ENCODE peak calls at places on chromosomes 2 and 18, in eight cellular contexts. One of them, this sample, is unnamed.

GRCh38 chr2:18473241-18473841 is 87.1 kb downstream of the RDH14 start:
- DNase-seq in pancreas: no peak
- DNase-seq in gastrocnemius medialis: peak; percentile 39
- DNase-seq in neural progenitor cell: no peak
- DNase-seq in IMR-90: peak; percentile 96
- DNase-seq in fibroblast of lung: peak; percentile 80
- DNase-seq in bronchial epithelial cell: peak; percentile 68
- DNase-seq in body of pancreas: no peak
- DNase-seq in this sample: peak; percentile 77

GRCh38 chr2:178109813-178110212 is 2.4 kb upstream of the RBM45 start:
- DNase-seq in pancreas: no peak
- DNase-seq in gastrocnemius medialis: no peak
- DNase-seq in neural progenitor cell: peak; percentile 51
- DNase-seq in IMR-90: peak; percentile 48
- DNase-seq in fibroblast of lung: peak; percentile 63
- DNase-seq in bronchial epithelial cell: peak; percentile 59
- DNase-seq in body of pancreas: no peak
- DNase-seq in this sample: no peak

GRCh38 chr18:63025251-63025710 is 294.3 kb downstream of the BCL2 start:
- DNase-seq in pancreas: no peak
- DNase-seq in gastrocnemius medialis: no peak
- DNase-seq in neural progenitor cell: peak; percentile 75
- DNase-seq in IMR-90: no peak
- DNase-seq in fibroblast of lung: no peak
- DNase-seq in bronchial epithelial cell: peak; percentile 14
- DNase-seq in body of pancreas: no peak
- DNase-seq in this sample: no peak

GRCh38 chr2:217837001-217837491 is 165.7 kb downstream of the TNS1 start:
- DNase-seq in pancreas: no peak
- DNase-seq in gastrocnemius medialis: peak; percentile 98
- DNase-seq in neural progenitor cell: peak; percentile 61
- DNase-seq in IMR-90: no peak
- DNase-seq in fibroblast of lung: peak; percentile 62
- DNase-seq in bronchial epithelial cell: no peak
- DNase-seq in body of pancreas: no peak
- DNase-seq in this sample: peak; percentile 7

GRCh38 chr2:227772197-227772661 is 26.5 kb downstream of the SCYGR8 start:
- DNase-seq in pancreas: no peak
- DNase-seq in gastrocnemius medialis: no peak
- DNase-seq in neural progenitor cell: no peak
- DNase-seq in IMR-90: no peak
- DNase-seq in fibroblast of lung: no peak
- DNase-seq in bronchial epithelial cell: no peak
- DNase-seq in body of pancreas: no peak
- DNase-seq in this sample: no peak

GRCh38 chr2:241801611-241802420 is 7.2 kb upstream of the NEU4 start:
- DNase-seq in pancreas: no peak
- DNase-seq in gastrocnemius medialis: peak; percentile 12
- DNase-seq in neural progenitor cell: no peak
- DNase-seq in IMR-90: no peak
- DNase-seq in fibroblast of lung: no peak
- DNase-seq in bronchial epithelial cell: no peak
- DNase-seq in body of pancreas: peak; percentile 6
- DNase-seq in this sample: no peak

GRCh38 chr2:172969171-172969570 is 106.5 kb upstream of the MAP3K20 start:
- DNase-seq in pancreas: no peak
- DNase-seq in gastrocnemius medialis: no peak
- DNase-seq in neural progenitor cell: no peak
- DNase-seq in IMR-90: peak; percentile 6
- DNase-seq in fibroblast of lung: peak; percentile 28
- DNase-seq in bronchial epithelial cell: no peak
- DNase-seq in body of pancreas: no peak
- DNase-seq in this sample: no peak

GRCh38 chr2:54365661-54366060 is 90.5 kb upstream of the SPTBN1 start:
- DNase-seq in pancreas: no peak
- DNase-seq in gastrocnemius medialis: no peak
- DNase-seq in neural progenitor cell: no peak
- DNase-seq in IMR-90: no peak
- DNase-seq in fibroblast of lung: no peak
- DNase-seq in bronchial epithelial cell: no peak
- DNase-seq in body of pancreas: no peak
- DNase-seq in this sample: no peak

GRCh38 chr2:41720702-41721344 is 327.0 kb upstream of the PKDCC start:
- DNase-seq in pancreas: no peak
- DNase-seq in gastrocnemius medialis: no peak
- DNase-seq in neural progenitor cell: no peak
- DNase-seq in IMR-90: peak; percentile 35
- DNase-seq in fibroblast of lung: no peak
- DNase-seq in bronchial epithelial cell: no peak
- DNase-seq in body of pancreas: no peak
- DNase-seq in this sample: no peak

GRCh38 chr18:47931707-47932103 is 1.2 kb upstream of the SMAD2 start:
- DNase-seq in pancreas: peak; percentile 32
- DNase-seq in gastrocnemius medialis: no peak
- DNase-seq in neural progenitor cell: peak; percentile 78
- DNase-seq in IMR-90: no peak
- DNase-seq in fibroblast of lung: peak; percentile 34
- DNase-seq in bronchial epithelial cell: peak; percentile 39
- DNase-seq in body of pancreas: no peak
- DNase-seq in this sample: no peak

GRCh38 chr2:138364554-138365162 is 136.9 kb upstream of the SPOPL start:
- DNase-seq in pancreas: no peak
- DNase-seq in gastrocnemius medialis: no peak
- DNase-seq in neural progenitor cell: no peak
- DNase-seq in IMR-90: peak; percentile 39
- DNase-seq in fibroblast of lung: peak; percentile 39
- DNase-seq in bronchial epithelial cell: peak; percentile 59
- DNase-seq in body of pancreas: no peak
- DNase-seq in this sample: peak; percentile 58

GRCh38 chr2:74919827-74920226 is 38.6 kb upstream of the POLE4 start:
- DNase-seq in pancreas: peak; percentile 64
- DNase-seq in gastrocnemius medialis: peak; percentile 26
- DNase-seq in neural progenitor cell: peak; percentile 88
- DNase-seq in IMR-90: peak; percentile 48
- DNase-seq in fibroblast of lung: peak; percentile 49
- DNase-seq in bronchial epithelial cell: peak; percentile 21
- DNase-seq in body of pancreas: peak; percentile 68
- DNase-seq in this sample: no peak

GRCh38 chr2:216992056-216992455 is 132.2 kb upstream of the TNP1 start:
- DNase-seq in pancreas: no peak
- DNase-seq in gastrocnemius medialis: no peak
- DNase-seq in neural progenitor cell: no peak
- DNase-seq in IMR-90: no peak
- DNase-seq in fibroblast of lung: no peak
- DNase-seq in bronchial epithelial cell: no peak
- DNase-seq in body of pancreas: no peak
- DNase-seq in this sample: no peak

GRCh38 chr18:14905350-14905749 is 157.4 kb downstream of the ANKRD30B start:
- DNase-seq in pancreas: no peak
- DNase-seq in gastrocnemius medialis: no peak
- DNase-seq in neural progenitor cell: no peak
- DNase-seq in IMR-90: no peak
- DNase-seq in fibroblast of lung: no peak
- DNase-seq in bronchial epithelial cell: no peak
- DNase-seq in body of pancreas: no peak
- DNase-seq in this sample: no peak

GRCh38 chr2:146388757-146389156 is 1456.1 kb upstream of the ACVR2A start:
- DNase-seq in pancreas: no peak
- DNase-seq in gastrocnemius medialis: no peak
- DNase-seq in neural progenitor cell: no peak
- DNase-seq in IMR-90: no peak
- DNase-seq in fibroblast of lung: peak; percentile 50
- DNase-seq in bronchial epithelial cell: no peak
- DNase-seq in body of pancreas: no peak
- DNase-seq in this sample: no peak

GRCh38 chr2:229235136-229235914 is 35.8 kb downstream of the PID1 start:
- DNase-seq in pancreas: no peak
- DNase-seq in gastrocnemius medialis: no peak
- DNase-seq in neural progenitor cell: peak; percentile 54
- DNase-seq in IMR-90: peak; percentile 1
- DNase-seq in fibroblast of lung: peak; percentile 39
- DNase-seq in bronchial epithelial cell: peak; percentile 8
- DNase-seq in body of pancreas: no peak
- DNase-seq in this sample: no peak

GRCh38 chr18:8988262-8988871 is 114.1 kb upstream of the NDUFV2 start:
- DNase-seq in pancreas: peak; percentile 68
- DNase-seq in gastrocnemius medialis: peak; percentile 36
- DNase-seq in neural progenitor cell: peak; percentile 88
- DNase-seq in IMR-90: peak; percentile 69
- DNase-seq in fibroblast of lung: peak; percentile 73
- DNase-seq in bronchial epithelial cell: peak; percentile 64
- DNase-seq in body of pancreas: peak; percentile 62
- DNase-seq in this sample: no peak

GRCh38 chr2:167192833-167193232 is 304.6 kb downstream of the XIRP2 start:
- DNase-seq in pancreas: no peak
- DNase-seq in gastrocnemius medialis: no peak
- DNase-seq in neural progenitor cell: no peak
- DNase-seq in IMR-90: peak; percentile 22
- DNase-seq in fibroblast of lung: peak; percentile 91
- DNase-seq in bronchial epithelial cell: no peak
- DNase-seq in body of pancreas: no peak
- DNase-seq in this sample: peak; percentile 64

GRCh38 chr2:188410504-188411235 is 119.0 kb downstream of the GULP1 start:
- DNase-seq in pancreas: no peak
- DNase-seq in gastrocnemius medialis: no peak
- DNase-seq in neural progenitor cell: no peak
- DNase-seq in IMR-90: peak; percentile 63
- DNase-seq in fibroblast of lung: peak; percentile 7
- DNase-seq in bronchial epithelial cell: peak; percentile 76
- DNase-seq in body of pancreas: no peak
- DNase-seq in this sample: no peak

GRCh38 chr2:97761192-97761591 is 47.8 kb downstream of the ZAP70 start:
- DNase-seq in pancreas: no peak
- DNase-seq in gastrocnemius medialis: no peak
- DNase-seq in neural progenitor cell: no peak
- DNase-seq in IMR-90: no peak
- DNase-seq in fibroblast of lung: no peak
- DNase-seq in bronchial epithelial cell: no peak
- DNase-seq in body of pancreas: no peak
- DNase-seq in this sample: no peak

GRCh38 chr2:191677091-191677645 is 768 bp upstream of the NABP1 start:
- DNase-seq in pancreas: no peak
- DNase-seq in gastrocnemius medialis: peak; percentile 33
- DNase-seq in neural progenitor cell: peak; percentile 49
- DNase-seq in IMR-90: peak; percentile 93
- DNase-seq in fibroblast of lung: peak; percentile 87
- DNase-seq in bronchial epithelial cell: peak; percentile 76
- DNase-seq in body of pancreas: peak; percentile 68
- DNase-seq in this sample: peak; percentile 38

GRCh38 chr18:600107-600506 is 3.3 kb downstream of the CLUL1 start:
- DNase-seq in pancreas: no peak
- DNase-seq in gastrocnemius medialis: no peak
- DNase-seq in neural progenitor cell: no peak
- DNase-seq in IMR-90: no peak
- DNase-seq in fibroblast of lung: no peak
- DNase-seq in bronchial epithelial cell: no peak
- DNase-seq in body of pancreas: no peak
- DNase-seq in this sample: no peak

GRCh38 chr2:151410485-151410833 is 757 bp downstream of the RIF1 start:
- DNase-seq in pancreas: no peak
- DNase-seq in gastrocnemius medialis: no peak
- DNase-seq in neural progenitor cell: peak; percentile 57
- DNase-seq in IMR-90: peak; percentile 5
- DNase-seq in fibroblast of lung: no peak
- DNase-seq in bronchial epithelial cell: peak; percentile 24
- DNase-seq in body of pancreas: peak; percentile 26
- DNase-seq in this sample: no peak

GRCh38 chr2:240569998-240570530 is 1.8 kb downstream of the RNPEPL1 start:
- DNase-seq in pancreas: peak; percentile 49
- DNase-seq in gastrocnemius medialis: peak; percentile 9
- DNase-seq in neural progenitor cell: no peak
- DNase-seq in IMR-90: no peak
- DNase-seq in fibroblast of lung: no peak
- DNase-seq in bronchial epithelial cell: no peak
- DNase-seq in body of pancreas: peak; percentile 24
- DNase-seq in this sample: no peak
- H3K36me3 ChIP-seq in pancreas: peaks cover 5% of the 10 kb centered on the region
- H3K36me3 ChIP-seq in gastrocnemius medialis: peaks cover 12% of the 10 kb centered on the region
- H3K36me3 ChIP-seq in neural progenitor cell: no peaks in the 10 kb centered on the region
- H3K36me3 ChIP-seq in IMR-90: peaks cover 9% of the 10 kb centered on the region
- H3K36me3 ChIP-seq in fibroblast of lung: no peaks in the 10 kb centered on the region
- H3K36me3 ChIP-seq in bronchial epithelial cell: no peaks in the 10 kb centered on the region
- H3K36me3 ChIP-seq in body of pancreas: peaks cover 1% of the 10 kb centered on the region
- H3K36me3 ChIP-seq in this sample: peaks cover 11% of the 10 kb centered on the region

GRCh38 chr2:69305712-69306611 is 81.1 kb downstream of the GFPT1 start:
- DNase-seq in pancreas: no peak
- DNase-seq in gastrocnemius medialis: no peak
- DNase-seq in neural progenitor cell: peak; percentile 50
- DNase-seq in IMR-90: no peak
- DNase-seq in fibroblast of lung: no peak
- DNase-seq in bronchial epithelial cell: no peak
- DNase-seq in body of pancreas: no peak
- DNase-seq in this sample: no peak
- H3K4me3 ChIP-seq in pancreas: peak overlapping the region; percentile 33
- H3K4me3 ChIP-seq in gastrocnemius medialis: peak overlapping the region; percentile 58
- H3K4me3 ChIP-seq in neural progenitor cell: peak overlapping the region; percentile 54
- H3K4me3 ChIP-seq in IMR-90: peak overlapping the region; percentile 35
- H3K4me3 ChIP-seq in fibroblast of lung: peak overlapping the region; percentile 45
- H3K4me3 ChIP-seq in bronchial epithelial cell: peak overlapping the region; percentile 31
- H3K4me3 ChIP-seq in body of pancreas: peak overlapping the region; percentile 34
- H3K4me3 ChIP-seq in this sample: peak overlapping the region; percentile 48

DNA sequence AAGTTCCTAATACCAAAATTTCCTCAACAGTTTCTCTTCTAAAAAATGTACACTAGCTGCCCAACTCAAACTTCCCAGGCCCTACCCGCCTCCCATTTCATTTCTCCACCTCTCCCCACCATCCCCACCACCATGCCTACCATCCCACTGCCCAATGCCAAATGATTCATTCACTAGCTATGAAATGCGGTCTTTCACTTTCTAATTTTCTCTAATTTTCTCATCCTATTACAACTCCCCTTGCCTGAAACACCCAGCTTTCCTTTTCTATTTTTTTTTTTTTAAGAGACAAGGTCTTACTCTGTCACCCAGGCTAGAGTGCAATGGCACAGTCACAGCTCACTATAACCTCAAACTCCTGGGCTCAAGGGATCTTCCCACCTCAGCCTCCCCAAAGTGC is 38.4 kb downstream of the KIDINS220 start:
- DNase-seq in pancreas: no peak
- DNase-seq in gastrocnemius medialis: no peak
- DNase-seq in neural progenitor cell: no peak
- DNase-seq in IMR-90: no peak
- DNase-seq in fibroblast of lung: no peak
- DNase-seq in bronchial epithelial cell: no peak
- DNase-seq in body of pancreas: no peak
- DNase-seq in this sample: no peak
- H3K36me3 ChIP-seq in pancreas: peaks cover 11% of the 10 kb centered on the region
- H3K36me3 ChIP-seq in gastrocnemius medialis: peaks cover 57% of the 10 kb centered on the region
- H3K36me3 ChIP-seq in neural progenitor cell: peaks cover 11% of the 10 kb centered on the region
- H3K36me3 ChIP-seq in IMR-90: peaks cover 20% of the 10 kb centered on the region
- H3K36me3 ChIP-seq in fibroblast of lung: peaks cover 10% of the 10 kb centered on the region
- H3K36me3 ChIP-seq in bronchial epithelial cell: peaks cover 10% of the 10 kb centered on the region
- H3K36me3 ChIP-seq in body of pancreas: no peaks in the 10 kb centered on the region
- H3K36me3 ChIP-seq in this sample: peaks cover 8% of the 10 kb centered on the region

GRCh38 chr18:13406770-13407169 is 188.2 kb downstream of the LDLRAD4 start:
- DNase-seq in pancreas: no peak
- DNase-seq in gastrocnemius medialis: no peak
- DNase-seq in neural progenitor cell: no peak
- DNase-seq in IMR-90: no peak
- DNase-seq in fibroblast of lung: no peak
- DNase-seq in bronchial epithelial cell: no peak
- DNase-seq in body of pancreas: no peak
- DNase-seq in this sample: no peak
- H3K4me3 ChIP-seq in pancreas: no peak overlapping the region
- H3K4me3 ChIP-seq in gastrocnemius medialis: no peak overlapping the region
- H3K4me3 ChIP-seq in neural progenitor cell: no peak overlapping the region
- H3K4me3 ChIP-seq in IMR-90: no peak overlapping the region
- H3K4me3 ChIP-seq in fibroblast of lung: no peak overlapping the region
- H3K4me3 ChIP-seq in bronchial epithelial cell: no peak overlapping the region
- H3K4me3 ChIP-seq in body of pancreas: no peak overlapping the region
- H3K4me3 ChIP-seq in this sample: no peak overlapping the region